ENCODE peak calls at places on chromosomes 2 and 18, in seven cellular contexts. One of them, this sample, is unnamed.

GRCh38 chr2:127423476-127423840 is 5.2 kb downstream of the PROC start:
- DNase-seq in fibroblast of lung: no peak
- DNase-seq in prostate gland: no peak
- DNase-seq in body of pancreas: peak; percentile 56
- DNase-seq in tibial artery: no peak
- DNase-seq in A673: no peak
- DNase-seq in thoracic aorta: no peak
- DNase-seq in this sample: no peak

GRCh38 chr2:42196403-42197267 is 27.5 kb downstream of the EML4 start:
- DNase-seq in fibroblast of lung: peak; percentile 74
- DNase-seq in prostate gland: no peak
- DNase-seq in body of pancreas: peak; percentile 76
- DNase-seq in tibial artery: no peak
- DNase-seq in A673: peak; percentile 84
- DNase-seq in thoracic aorta: no peak
- DNase-seq in this sample: peak; percentile 50

GRCh38 chr2:175166216-175166824 is 1.7 kb downstream of the ATF2 start:
- DNase-seq in fibroblast of lung: no peak
- DNase-seq in prostate gland: no peak
- DNase-seq in body of pancreas: no peak
- DNase-seq in tibial artery: no peak
- DNase-seq in A673: no peak
- DNase-seq in thoracic aorta: no peak
- DNase-seq in this sample: no peak

GRCh38 chr2:177708660-177709328 is 316.2 kb downstream of the AGPS start:
- DNase-seq in fibroblast of lung: no peak
- DNase-seq in prostate gland: no peak
- DNase-seq in body of pancreas: no peak
- DNase-seq in tibial artery: no peak
- DNase-seq in A673: no peak
- DNase-seq in thoracic aorta: no peak
- DNase-seq in this sample: no peak

GRCh38 chr2:195017890-195018289 is 639.1 kb upstream of the SLC39A10 start:
- DNase-seq in fibroblast of lung: peak; percentile 22
- DNase-seq in prostate gland: no peak
- DNase-seq in body of pancreas: no peak
- DNase-seq in tibial artery: no peak
- DNase-seq in A673: no peak
- DNase-seq in thoracic aorta: no peak
- DNase-seq in this sample: no peak

GRCh38 chr2:95380280-95380679 is 22.2 kb upstream of the FAHD2A start:
- DNase-seq in fibroblast of lung: no peak
- DNase-seq in prostate gland: no peak
- DNase-seq in body of pancreas: no peak
- DNase-seq in tibial artery: peak; percentile 24
- DNase-seq in A673: no peak
- DNase-seq in thoracic aorta: no peak
- DNase-seq in this sample: no peak

GRCh38 chr2:162073776-162074578 is at the start of gene DPP4:
- DNase-seq in fibroblast of lung: no peak
- DNase-seq in prostate gland: peak; percentile 7
- DNase-seq in body of pancreas: peak; percentile 82
- DNase-seq in tibial artery: no peak
- DNase-seq in A673: peak; percentile 19
- DNase-seq in thoracic aorta: no peak
- DNase-seq in this sample: peak; percentile 20

GRCh38 chr2:204645018-204645775 is 99.9 kb downstream of the PARD3B start:
- DNase-seq in fibroblast of lung: peak; percentile 59
- DNase-seq in prostate gland: no peak
- DNase-seq in body of pancreas: no peak
- DNase-seq in tibial artery: no peak
- DNase-seq in A673: peak; percentile 21
- DNase-seq in thoracic aorta: no peak
- DNase-seq in this sample: peak; percentile 22

GRCh38 chr2:72415256-72415655 is 267.6 kb upstream of the CYP26B1 start:
- DNase-seq in fibroblast of lung: peak; percentile 28
- DNase-seq in prostate gland: no peak
- DNase-seq in body of pancreas: no peak
- DNase-seq in tibial artery: no peak
- DNase-seq in A673: no peak
- DNase-seq in thoracic aorta: no peak
- DNase-seq in this sample: peak; percentile 73

GRCh38 chr2:71971493-71971892 is 176.2 kb downstream of the CYP26B1 start:
- DNase-seq in fibroblast of lung: no peak
- DNase-seq in prostate gland: no peak
- DNase-seq in body of pancreas: no peak
- DNase-seq in tibial artery: no peak
- DNase-seq in A673: no peak
- DNase-seq in thoracic aorta: no peak
- DNase-seq in this sample: no peak

GRCh38 chr2:188787002-188787660 is 187.0 kb upstream of the COL3A1 start:
- DNase-seq in fibroblast of lung: peak; percentile 74
- DNase-seq in prostate gland: no peak
- DNase-seq in body of pancreas: no peak
- DNase-seq in tibial artery: no peak
- DNase-seq in A673: peak; percentile 52
- DNase-seq in thoracic aorta: no peak
- DNase-seq in this sample: peak; percentile 88

GRCh38 chr18:76416935-76417334 is 78.1 kb downstream of the ZNF516 start:
- DNase-seq in fibroblast of lung: peak; percentile 89
- DNase-seq in prostate gland: no peak
- DNase-seq in body of pancreas: no peak
- DNase-seq in tibial artery: no peak
- DNase-seq in A673: no peak
- DNase-seq in thoracic aorta: no peak
- DNase-seq in this sample: peak; percentile 81

GRCh38 chr2:127597984-127598380 is 48.0 kb upstream of the GPR17 start:
- DNase-seq in fibroblast of lung: peak; percentile 2
- DNase-seq in prostate gland: no peak
- DNase-seq in body of pancreas: no peak
- DNase-seq in tibial artery: no peak
- DNase-seq in A673: no peak
- DNase-seq in thoracic aorta: no peak
- DNase-seq in this sample: peak; percentile 68

GRCh38 chr2:218566296-218566695 is 1.9 kb downstream of the USP37 start:
- DNase-seq in fibroblast of lung: no peak
- DNase-seq in prostate gland: no peak
- DNase-seq in body of pancreas: no peak
- DNase-seq in tibial artery: no peak
- DNase-seq in A673: no peak
- DNase-seq in thoracic aorta: no peak
- DNase-seq in this sample: no peak

GRCh38 chr2:8225257-8225656 is 456.6 kb upstream of the ID2 start:
- DNase-seq in fibroblast of lung: no peak
- DNase-seq in prostate gland: no peak
- DNase-seq in body of pancreas: no peak
- DNase-seq in tibial artery: no peak
- DNase-seq in A673: no peak
- DNase-seq in thoracic aorta: no peak
- DNase-seq in this sample: no peak

GRCh38 chr18:78862395-78862794 is 117.2 kb upstream of the SALL3 start:
- DNase-seq in fibroblast of lung: no peak
- DNase-seq in prostate gland: no peak
- DNase-seq in body of pancreas: no peak
- DNase-seq in tibial artery: no peak
- DNase-seq in A673: no peak
- DNase-seq in thoracic aorta: no peak
- DNase-seq in this sample: no peak

GRCh38 chr2:152189622-152190495 is 14.3 kb upstream of the STAM2 start:
- DNase-seq in fibroblast of lung: peak; percentile 86
- DNase-seq in prostate gland: peak; percentile 32
- DNase-seq in body of pancreas: peak; percentile 44
- DNase-seq in tibial artery: no peak
- DNase-seq in A673: peak; percentile 84
- DNase-seq in thoracic aorta: no peak
- DNase-seq in this sample: peak; percentile 79

GRCh38 chr18:51630706-51631105 is 433.2 kb upstream of the MEX3C start:
- DNase-seq in fibroblast of lung: no peak
- DNase-seq in prostate gland: no peak
- DNase-seq in body of pancreas: no peak
- DNase-seq in tibial artery: no peak
- DNase-seq in A673: no peak
- DNase-seq in thoracic aorta: no peak
- DNase-seq in this sample: no peak

GRCh38 chr2:39379643-39380524 is 57.2 kb downstream of the MAP4K3 start:
- DNase-seq in fibroblast of lung: peak; percentile 81
- DNase-seq in prostate gland: peak; percentile 61
- DNase-seq in body of pancreas: no peak
- DNase-seq in tibial artery: no peak
- DNase-seq in A673: peak; percentile 63
- DNase-seq in thoracic aorta: no peak
- DNase-seq in this sample: peak; percentile 82

DNA sequence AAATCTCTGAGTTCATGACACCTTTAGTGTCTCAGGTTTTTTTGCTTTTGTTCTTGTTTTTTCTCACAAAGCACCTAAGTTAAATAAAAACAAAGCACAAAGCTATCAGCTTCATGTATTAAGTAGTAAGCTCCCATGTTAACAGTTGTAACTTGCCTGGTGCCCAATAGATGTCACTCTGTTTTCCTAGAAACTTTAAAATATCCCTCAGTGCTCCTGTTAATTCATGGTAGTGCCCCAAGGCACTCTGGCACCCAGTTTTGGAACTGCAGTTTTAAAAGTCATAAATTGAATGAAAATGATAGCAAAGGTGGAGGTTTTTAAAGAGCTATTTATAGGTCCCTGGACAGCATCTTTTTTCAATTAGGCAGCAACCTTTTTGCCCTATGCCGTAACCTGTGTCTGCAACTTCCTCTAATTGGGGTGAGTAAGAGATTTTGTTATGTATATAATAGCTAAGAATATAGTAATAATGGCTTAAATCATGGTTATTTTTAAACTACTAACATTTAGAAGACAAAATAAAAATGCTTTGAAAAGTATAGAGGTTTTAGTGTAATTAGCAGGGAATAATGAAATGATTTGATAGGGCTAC is 555.0 kb upstream of the TMEFF2 start:
- DNase-seq in fibroblast of lung: no peak
- DNase-seq in prostate gland: no peak
- DNase-seq in body of pancreas: no peak
- DNase-seq in tibial artery: no peak
- DNase-seq in A673: peak; percentile 72
- DNase-seq in thoracic aorta: no peak
- DNase-seq in this sample: peak; percentile 1
- TF ChIP-seq CTCF in fibroblast of lung: no peak
- TF ChIP-seq CTCF in prostate gland: peak; percentile 16
- TF ChIP-seq CTCF in body of pancreas: no peak
- TF ChIP-seq CTCF in tibial artery: no peak
- TF ChIP-seq CTCF in A673: peak; percentile 71
- TF ChIP-seq CTCF in thoracic aorta: no peak
- TF ChIP-seq CTCF in this sample: no peak

GRCh38 chr2:54635554-54636152 is 87.8 kb upstream of the EML6 start:
- DNase-seq in fibroblast of lung: no peak
- DNase-seq in prostate gland: no peak
- DNase-seq in body of pancreas: no peak
- DNase-seq in tibial artery: no peak
- DNase-seq in A673: no peak
- DNase-seq in thoracic aorta: no peak
- DNase-seq in this sample: no peak
- H3K4me3 ChIP-seq in fibroblast of lung: peak overlapping the region; percentile 24
- H3K4me3 ChIP-seq in prostate gland: no peak overlapping the region
- H3K4me3 ChIP-seq in body of pancreas: no peak overlapping the region
- H3K4me3 ChIP-seq in tibial artery: peak overlapping the region; percentile 11
- H3K4me3 ChIP-seq in A673: no peak overlapping the region
- H3K4me3 ChIP-seq in thoracic aorta: peak overlapping the region; percentile 26
- H3K4me3 ChIP-seq in this sample: no peak overlapping the region

GRCh38 chr2:199855812-199856211 is 4.8 kb upstream of the FTCDNL1 start:
- DNase-seq in fibroblast of lung: no peak
- DNase-seq in prostate gland: no peak
- DNase-seq in body of pancreas: no peak
- DNase-seq in tibial artery: no peak
- DNase-seq in A673: no peak
- DNase-seq in thoracic aorta: no peak
- DNase-seq in this sample: no peak

GRCh38 chr2:199865905-199866304 is 14.9 kb upstream of the FTCDNL1 start:
- DNase-seq in fibroblast of lung: no peak
- DNase-seq in prostate gland: no peak
- DNase-seq in body of pancreas: no peak
- DNase-seq in tibial artery: no peak
- DNase-seq in A673: no peak
- DNase-seq in thoracic aorta: no peak
- DNase-seq in this sample: no peak

GRCh38 chr2:199862779-199863178 is 11.8 kb upstream of the FTCDNL1 start:
- DNase-seq in fibroblast of lung: no peak
- DNase-seq in prostate gland: no peak
- DNase-seq in body of pancreas: no peak
- DNase-seq in tibial artery: no peak
- DNase-seq in A673: no peak
- DNase-seq in thoracic aorta: no peak
- DNase-seq in this sample: peak; percentile 14

DNA sequence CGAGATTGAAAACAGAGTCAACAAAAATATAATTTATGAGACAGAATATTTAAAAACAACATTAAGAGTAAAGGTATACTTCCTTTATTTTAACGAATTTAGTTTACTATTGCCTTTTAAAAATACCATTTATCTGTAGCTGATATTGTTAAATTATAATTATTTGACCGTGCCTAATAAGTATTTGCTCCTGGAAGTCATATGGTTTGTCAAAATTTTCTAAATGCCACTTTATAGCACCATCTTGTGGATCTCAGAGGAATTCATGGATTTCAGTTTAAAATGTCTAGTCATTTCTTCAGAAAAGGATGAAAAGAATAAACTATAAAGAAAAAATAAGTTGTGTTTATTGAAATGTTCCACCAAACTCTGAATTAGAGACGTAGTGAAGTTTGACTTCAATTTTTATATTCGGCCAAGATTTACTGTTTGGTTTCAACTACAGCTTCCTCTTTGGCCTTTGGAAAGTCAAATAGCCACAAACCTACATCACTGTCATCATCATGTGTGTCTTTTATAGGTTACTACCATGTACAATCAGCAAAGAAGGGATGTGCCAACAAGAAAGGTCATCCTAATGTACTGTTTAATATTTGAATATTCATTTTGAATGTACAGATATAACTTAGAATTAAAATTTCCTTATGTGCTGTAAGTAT is 10.3 kb upstream of the FTCDNL1 start:
- DNase-seq in fibroblast of lung: peak; percentile 63
- DNase-seq in prostate gland: no peak
- DNase-seq in body of pancreas: no peak
- DNase-seq in tibial artery: no peak
- DNase-seq in A673: peak; percentile 36
- DNase-seq in thoracic aorta: no peak
- DNase-seq in this sample: peak; percentile 51
- TF ChIP-seq CTCF in fibroblast of lung: peak; percentile 63
- TF ChIP-seq CTCF in prostate gland: peak; percentile 74
- TF ChIP-seq CTCF in body of pancreas: peak; percentile 53
- TF ChIP-seq CTCF in tibial artery: peak; percentile 13
- TF ChIP-seq CTCF in A673: peak; percentile 78
- TF ChIP-seq CTCF in thoracic aorta: peak; percentile 24
- TF ChIP-seq CTCF in this sample: peak; percentile 59

DNA sequence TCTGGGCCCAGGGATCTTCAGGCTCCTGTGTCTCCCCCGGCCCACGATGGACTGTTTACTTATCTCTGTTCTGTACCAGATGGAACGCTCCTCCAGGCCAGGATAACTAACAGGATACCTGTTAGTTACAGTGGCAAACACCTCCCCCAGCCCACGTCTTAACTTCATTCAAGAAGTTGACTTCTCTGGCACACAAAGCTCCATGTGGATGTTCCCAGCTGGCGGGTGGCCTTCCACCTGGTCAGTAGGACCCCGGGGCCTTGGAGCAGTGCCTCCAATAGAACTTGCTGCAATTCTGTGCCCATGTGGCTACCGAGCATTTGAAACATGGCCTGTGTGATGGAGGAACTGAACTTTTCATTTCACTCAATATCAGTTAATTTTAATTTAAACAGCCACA is 165.1 kb upstream of the GLI2 start:
- DNase-seq in fibroblast of lung: no peak
- DNase-seq in prostate gland: no peak
- DNase-seq in body of pancreas: no peak
- DNase-seq in tibial artery: no peak
- DNase-seq in A673: no peak
- DNase-seq in thoracic aorta: no peak
- DNase-seq in this sample: no peak
- H3K4me3 ChIP-seq in fibroblast of lung: no peak overlapping the region
- H3K4me3 ChIP-seq in prostate gland: no peak overlapping the region
- H3K4me3 ChIP-seq in body of pancreas: no peak overlapping the region
- H3K4me3 ChIP-seq in tibial artery: no peak overlapping the region
- H3K4me3 ChIP-seq in A673: no peak overlapping the region
- H3K4me3 ChIP-seq in thoracic aorta: no peak overlapping the region
- H3K4me3 ChIP-seq in this sample: no peak overlapping the region

This sample was measured in fibroblast of mammary gland.